ENCODE peak calls at places on chromosomes 6 and 20, in seven cellular contexts. One of them, this sample, is unnamed.

GRCh38 chr6:148500402-148500801 is 157.8 kb downstream of the SASH1 start:
- DNase-seq in esophagus squamous epithelium: no peak
- DNase-seq in brain microvascular endothelial cell: no peak
- DNase-seq in coronary artery: no peak
- DNase-seq in B cell: no peak
- DNase-seq in cardiac fibroblast: no peak
- DNase-seq in type B pancreatic cell: no peak
- DNase-seq in this sample: no peak

GRCh38 chr6:20575691-20576451 is 41.6 kb downstream of the CDKAL1 start:
- DNase-seq in esophagus squamous epithelium: no peak
- DNase-seq in brain microvascular endothelial cell: no peak
- DNase-seq in coronary artery: no peak
- DNase-seq in B cell: no peak
- DNase-seq in cardiac fibroblast: no peak
- DNase-seq in type B pancreatic cell: no peak
- DNase-seq in this sample: no peak

GRCh38 chr6:119676971-119677370 is 327.4 kb upstream of the MAN1A1 start:
- DNase-seq in esophagus squamous epithelium: no peak
- DNase-seq in brain microvascular endothelial cell: no peak
- DNase-seq in coronary artery: no peak
- DNase-seq in B cell: no peak
- DNase-seq in cardiac fibroblast: no peak
- DNase-seq in type B pancreatic cell: no peak
- DNase-seq in this sample: no peak

GRCh38 chr6:13488015-13488895 is 855 bp upstream of the GFOD1 start:
- DNase-seq in esophagus squamous epithelium: no peak
- DNase-seq in brain microvascular endothelial cell: peak; percentile 34
- DNase-seq in coronary artery: peak; percentile 78
- DNase-seq in B cell: no peak
- DNase-seq in cardiac fibroblast: peak; percentile 55
- DNase-seq in type B pancreatic cell: no peak
- DNase-seq in this sample: no peak

GRCh38 chr6:140051521-140052455 is 677.3 kb upstream of the CITED2 start:
- DNase-seq in esophagus squamous epithelium: no peak
- DNase-seq in brain microvascular endothelial cell: peak; percentile 97
- DNase-seq in coronary artery: no peak
- DNase-seq in B cell: no peak
- DNase-seq in cardiac fibroblast: peak; percentile 99
- DNase-seq in type B pancreatic cell: no peak
- DNase-seq in this sample: no peak

GRCh38 chr6:50443144-50443543 is 270.2 kb upstream of the TFAP2D start:
- DNase-seq in esophagus squamous epithelium: no peak
- DNase-seq in brain microvascular endothelial cell: no peak
- DNase-seq in coronary artery: no peak
- DNase-seq in B cell: no peak
- DNase-seq in cardiac fibroblast: no peak
- DNase-seq in type B pancreatic cell: no peak
- DNase-seq in this sample: no peak

GRCh38 chr20:47318596-47319516 is 37.6 kb downstream of the ZMYND8 start:
- DNase-seq in esophagus squamous epithelium: no peak
- DNase-seq in brain microvascular endothelial cell: peak; percentile 55
- DNase-seq in coronary artery: peak; percentile 96
- DNase-seq in B cell: no peak
- DNase-seq in cardiac fibroblast: peak; percentile 80
- DNase-seq in type B pancreatic cell: peak; percentile 72
- DNase-seq in this sample: no peak

GRCh38 chr20:33839591-33839990 is 28.4 kb downstream of the CHMP4B start:
- DNase-seq in esophagus squamous epithelium: no peak
- DNase-seq in brain microvascular endothelial cell: no peak
- DNase-seq in coronary artery: no peak
- DNase-seq in B cell: no peak
- DNase-seq in cardiac fibroblast: no peak
- DNase-seq in type B pancreatic cell: no peak
- DNase-seq in this sample: no peak

GRCh38 chr20:20364016-20364746 is 3.7 kb upstream of the INSM1 start:
- DNase-seq in esophagus squamous epithelium: no peak
- DNase-seq in brain microvascular endothelial cell: no peak
- DNase-seq in coronary artery: no peak
- DNase-seq in B cell: no peak
- DNase-seq in cardiac fibroblast: no peak
- DNase-seq in type B pancreatic cell: no peak
- DNase-seq in this sample: no peak

GRCh38 chr6:4973972-4974885 is 29.6 kb downstream of the RPP40 start:
- DNase-seq in esophagus squamous epithelium: no peak
- DNase-seq in brain microvascular endothelial cell: peak; percentile 16
- DNase-seq in coronary artery: peak; percentile 71
- DNase-seq in B cell: no peak
- DNase-seq in cardiac fibroblast: peak; percentile 10
- DNase-seq in type B pancreatic cell: no peak
- DNase-seq in this sample: no peak

GRCh38 chr6:15073344-15073789 is 172.5 kb upstream of the JARID2 start:
- DNase-seq in esophagus squamous epithelium: no peak
- DNase-seq in brain microvascular endothelial cell: peak; percentile 4
- DNase-seq in coronary artery: no peak
- DNase-seq in B cell: no peak
- DNase-seq in cardiac fibroblast: no peak
- DNase-seq in type B pancreatic cell: no peak
- DNase-seq in this sample: no peak

GRCh38 chr6:2935566-2936291 is 32.6 kb upstream of the SERPINB9 start:
- DNase-seq in esophagus squamous epithelium: no peak
- DNase-seq in brain microvascular endothelial cell: no peak
- DNase-seq in coronary artery: peak; percentile 24
- DNase-seq in B cell: no peak
- DNase-seq in cardiac fibroblast: no peak
- DNase-seq in type B pancreatic cell: peak; percentile 65
- DNase-seq in this sample: peak; percentile 14

GRCh38 chr6:149488815-149489214 is 4.0 kb upstream of the ZC3H12D start:
- DNase-seq in esophagus squamous epithelium: no peak
- DNase-seq in brain microvascular endothelial cell: no peak
- DNase-seq in coronary artery: no peak
- DNase-seq in B cell: peak; percentile 88
- DNase-seq in cardiac fibroblast: no peak
- DNase-seq in type B pancreatic cell: no peak
- DNase-seq in this sample: no peak

GRCh38 chr6:39508513-39508912 is 186.0 kb upstream of the KCNK16 start:
- DNase-seq in esophagus squamous epithelium: no peak
- DNase-seq in brain microvascular endothelial cell: no peak
- DNase-seq in coronary artery: no peak
- DNase-seq in B cell: no peak
- DNase-seq in cardiac fibroblast: no peak
- DNase-seq in type B pancreatic cell: no peak
- DNase-seq in this sample: no peak

GRCh38 chr6:88491266-88491665 is 325.1 kb upstream of the CNR1 start:
- DNase-seq in esophagus squamous epithelium: no peak
- DNase-seq in brain microvascular endothelial cell: no peak
- DNase-seq in coronary artery: no peak
- DNase-seq in B cell: no peak
- DNase-seq in cardiac fibroblast: no peak
- DNase-seq in type B pancreatic cell: no peak
- DNase-seq in this sample: no peak

GRCh38 chr6:38055210-38055609 is 235.7 kb downstream of the ZFAND3 start:
- DNase-seq in esophagus squamous epithelium: no peak
- DNase-seq in brain microvascular endothelial cell: no peak
- DNase-seq in coronary artery: no peak
- DNase-seq in B cell: no peak
- DNase-seq in cardiac fibroblast: no peak
- DNase-seq in type B pancreatic cell: no peak
- DNase-seq in this sample: no peak

GRCh38 chr6:66396145-66396544 is 689.1 kb upstream of the EYS start:
- DNase-seq in esophagus squamous epithelium: no peak
- DNase-seq in brain microvascular endothelial cell: no peak
- DNase-seq in coronary artery: no peak
- DNase-seq in B cell: no peak
- DNase-seq in cardiac fibroblast: no peak
- DNase-seq in type B pancreatic cell: no peak
- DNase-seq in this sample: no peak

GRCh38 chr6:129646617-129647016 is 63.4 kb downstream of the ARHGAP18 start:
- DNase-seq in esophagus squamous epithelium: no peak
- DNase-seq in brain microvascular endothelial cell: no peak
- DNase-seq in coronary artery: no peak
- DNase-seq in B cell: no peak
- DNase-seq in cardiac fibroblast: peak; percentile 45
- DNase-seq in type B pancreatic cell: no peak
- DNase-seq in this sample: no peak

GRCh38 chr6:99761701-99762100 is 155.1 kb downstream of the PRDM13 start:
- DNase-seq in esophagus squamous epithelium: no peak
- DNase-seq in brain microvascular endothelial cell: no peak
- DNase-seq in coronary artery: no peak
- DNase-seq in B cell: no peak
- DNase-seq in cardiac fibroblast: no peak
- DNase-seq in type B pancreatic cell: no peak
- DNase-seq in this sample: no peak

GRCh38 chr6:156193381-156193780 is 583.8 kb upstream of the ARID1B start:
- DNase-seq in esophagus squamous epithelium: no peak
- DNase-seq in brain microvascular endothelial cell: no peak
- DNase-seq in coronary artery: no peak
- DNase-seq in B cell: no peak
- DNase-seq in cardiac fibroblast: no peak
- DNase-seq in type B pancreatic cell: no peak
- DNase-seq in this sample: no peak

GRCh38 chr6:105364243-105364642 is 38.6 kb downstream of the PREP start:
- DNase-seq in esophagus squamous epithelium: no peak
- DNase-seq in brain microvascular endothelial cell: no peak
- DNase-seq in coronary artery: no peak
- DNase-seq in B cell: no peak
- DNase-seq in cardiac fibroblast: no peak
- DNase-seq in type B pancreatic cell: no peak
- DNase-seq in this sample: no peak

GRCh38 chr6:112882381-112882780 is 535.3 kb downstream of the RFPL4B start:
- DNase-seq in esophagus squamous epithelium: no peak
- DNase-seq in brain microvascular endothelial cell: no peak
- DNase-seq in coronary artery: no peak
- DNase-seq in B cell: no peak
- DNase-seq in cardiac fibroblast: peak; percentile 29
- DNase-seq in type B pancreatic cell: no peak
- DNase-seq in this sample: no peak

GRCh38 chr20:44495257-44495656 is 19.6 kb downstream of the TTPAL start:
- DNase-seq in esophagus squamous epithelium: no peak
- DNase-seq in brain microvascular endothelial cell: peak; percentile 52
- DNase-seq in coronary artery: no peak
- DNase-seq in B cell: no peak
- DNase-seq in cardiac fibroblast: peak; percentile 97
- DNase-seq in type B pancreatic cell: no peak
- DNase-seq in this sample: no peak

GRCh38 chr6:34543421-34543820 is 12.7 kb downstream of the SPDEF start:
- DNase-seq in esophagus squamous epithelium: no peak
- DNase-seq in brain microvascular endothelial cell: peak; percentile 45
- DNase-seq in coronary artery: no peak
- DNase-seq in B cell: no peak
- DNase-seq in cardiac fibroblast: peak; percentile 71
- DNase-seq in type B pancreatic cell: no peak
- DNase-seq in this sample: no peak

GRCh38 chr6:162416845-162417537 is 310.6 kb downstream of the PRKN start:
- DNase-seq in esophagus squamous epithelium: no peak
- DNase-seq in brain microvascular endothelial cell: no peak
- DNase-seq in coronary artery: no peak
- DNase-seq in B cell: no peak
- DNase-seq in cardiac fibroblast: no peak
- DNase-seq in type B pancreatic cell: no peak
- DNase-seq in this sample: no peak

GRCh38 chr6:50724381-50725124 is 11.2 kb downstream of the TFAP2D start:
- DNase-seq in esophagus squamous epithelium: no peak
- DNase-seq in brain microvascular endothelial cell: no peak
- DNase-seq in coronary artery: no peak
- DNase-seq in B cell: no peak
- DNase-seq in cardiac fibroblast: no peak
- DNase-seq in type B pancreatic cell: no peak
- DNase-seq in this sample: no peak

GRCh38 chr6:153392156-153392555 is 261.1 kb upstream of the RGS17 start:
- DNase-seq in esophagus squamous epithelium: no peak
- DNase-seq in brain microvascular endothelial cell: no peak
- DNase-seq in coronary artery: no peak
- DNase-seq in B cell: no peak
- DNase-seq in cardiac fibroblast: no peak
- DNase-seq in type B pancreatic cell: no peak
- DNase-seq in this sample: no peak
- TF ChIP-seq CTCF in esophagus squamous epithelium: no peak
- TF ChIP-seq CTCF in brain microvascular endothelial cell: no peak
- TF ChIP-seq CTCF in coronary artery: no peak
- TF ChIP-seq CTCF in B cell: no peak
- TF ChIP-seq CTCF in cardiac fibroblast: no peak
- TF ChIP-seq CTCF in type B pancreatic cell: no peak
- TF ChIP-seq CTCF in this sample: no peak

GRCh38 chr6:44016131-44016870 is 111.0 kb downstream of the MRPL14 start:
- DNase-seq in esophagus squamous epithelium: no peak
- DNase-seq in brain microvascular endothelial cell: peak; percentile 31
- DNase-seq in coronary artery: peak; percentile 0
- DNase-seq in B cell: no peak
- DNase-seq in cardiac fibroblast: peak; percentile 75
- DNase-seq in type B pancreatic cell: no peak
- DNase-seq in this sample: no peak
- TF ChIP-seq CTCF in esophagus squamous epithelium: no peak
- TF ChIP-seq CTCF in brain microvascular endothelial cell: no peak
- TF ChIP-seq CTCF in coronary artery: no peak
- TF ChIP-seq CTCF in B cell: no peak
- TF ChIP-seq CTCF in cardiac fibroblast: no peak
- TF ChIP-seq CTCF in type B pancreatic cell: no peak
- TF ChIP-seq CTCF in this sample: no peak

GRCh38 chr6:107340881-107341280 is 118.5 kb downstream of the PDSS2 start:
- DNase-seq in esophagus squamous epithelium: no peak
- DNase-seq in brain microvascular endothelial cell: no peak
- DNase-seq in coronary artery: no peak
- DNase-seq in B cell: no peak
- DNase-seq in cardiac fibroblast: no peak
- DNase-seq in type B pancreatic cell: no peak
- DNase-seq in this sample: no peak

GRCh38 chr6:107344981-107345380 is 114.4 kb downstream of the PDSS2 start:
- DNase-seq in esophagus squamous epithelium: no peak
- DNase-seq in brain microvascular endothelial cell: no peak
- DNase-seq in coronary artery: no peak
- DNase-seq in B cell: no peak
- DNase-seq in cardiac fibroblast: no peak
- DNase-seq in type B pancreatic cell: no peak
- DNase-seq in this sample: no peak

GRCh38 chr6:107348224-107348623 is 111.1 kb downstream of the PDSS2 start:
- DNase-seq in esophagus squamous epithelium: no peak
- DNase-seq in brain microvascular endothelial cell: no peak
- DNase-seq in coronary artery: no peak
- DNase-seq in B cell: no peak
- DNase-seq in cardiac fibroblast: peak; percentile 35
- DNase-seq in type B pancreatic cell: no peak
- DNase-seq in this sample: no peak

GRCh38 chr6:107345398-107345797 is 114.0 kb downstream of the PDSS2 start:
- DNase-seq in esophagus squamous epithelium: no peak
- DNase-seq in brain microvascular endothelial cell: no peak
- DNase-seq in coronary artery: no peak
- DNase-seq in B cell: no peak
- DNase-seq in cardiac fibroblast: no peak
- DNase-seq in type B pancreatic cell: no peak
- DNase-seq in this sample: no peak

GRCh38 chr6:107344383-107344782 is 115.0 kb downstream of the PDSS2 start:
- DNase-seq in esophagus squamous epithelium: no peak
- DNase-seq in brain microvascular endothelial cell: no peak
- DNase-seq in coronary artery: no peak
- DNase-seq in B cell: no peak
- DNase-seq in cardiac fibroblast: no peak
- DNase-seq in type B pancreatic cell: no peak
- DNase-seq in this sample: no peak
- TF ChIP-seq CTCF in esophagus squamous epithelium: no peak
- TF ChIP-seq CTCF in brain microvascular endothelial cell: no peak
- TF ChIP-seq CTCF in coronary artery: no peak
- TF ChIP-seq CTCF in B cell: no peak
- TF ChIP-seq CTCF in cardiac fibroblast: no peak
- TF ChIP-seq CTCF in type B pancreatic cell: no peak
- TF ChIP-seq CTCF in this sample: no peak

GRCh38 chr6:109382576-109383437 is 540 bp upstream of the CD164 start:
- DNase-seq in esophagus squamous epithelium: peak; percentile 87
- DNase-seq in brain microvascular endothelial cell: peak; percentile 88
- DNase-seq in coronary artery: peak; percentile 96
- DNase-seq in B cell: peak; percentile 94
- DNase-seq in cardiac fibroblast: peak; percentile 97
- DNase-seq in type B pancreatic cell: peak; percentile 92
- DNase-seq in this sample: peak; percentile 93
- TF ChIP-seq CTCF in esophagus squamous epithelium: peak; percentile 50
- TF ChIP-seq CTCF in brain microvascular endothelial cell: peak; percentile 56
- TF ChIP-seq CTCF in coronary artery: no peak
- TF ChIP-seq CTCF in B cell: peak; percentile 79
- TF ChIP-seq CTCF in cardiac fibroblast: peak; percentile 25
- TF ChIP-seq CTCF in type B pancreatic cell: peak; percentile 76
- TF ChIP-seq CTCF in this sample: peak; percentile 79

This sample was measured in natural killer cell.